ENCODE peak calls at places on chromosomes 5 and 9, in six cellular contexts. One of them, this sample, is unnamed.

GRCh38 chr9:38227061-38227540 is 158.1 kb upstream of the SHB start:
- DNase-seq in foreskin fibroblast: peak
- DNase-seq in neural crest cell: no peak
- DNase-seq in nephron progenitor cell: peak
- DNase-seq in GM12865: peak
- DNase-seq in Peyer's patch: peak
- DNase-seq in this sample: peak

GRCh38 chr5:87129051-87129450 is 138.6 kb upstream of the RASA1 start:
- DNase-seq in nephron progenitor cell: no peak
- DNase-seq in Peyer's patch: no peak
- DNase-seq in neural crest cell: no peak
- DNase-seq in GM12865: no peak
- DNase-seq in foreskin fibroblast: no peak
- DNase-seq in this sample: no peak

GRCh38 chr5:74107899-74108298 is 481.9 kb downstream of the ARHGEF28 start:
- DNase-seq in Peyer's patch: no peak
- DNase-seq in neural crest cell: no peak
- DNase-seq in GM12865: no peak
- DNase-seq in foreskin fibroblast: no peak
- DNase-seq in nephron progenitor cell: no peak
- DNase-seq in this sample: no peak

GRCh38 chr5:58348996-58349728 is 110.7 kb downstream of the PLK2 start:
- DNase-seq in GM12865: no peak
- DNase-seq in foreskin fibroblast: no peak
- DNase-seq in Peyer's patch: no peak
- DNase-seq in neural crest cell: no peak
- DNase-seq in nephron progenitor cell: no peak
- DNase-seq in this sample: no peak

GRCh38 chr9:92607088-92607487 is 62.8 kb downstream of the IPPK start:
- DNase-seq in GM12865: peak
- DNase-seq in nephron progenitor cell: no peak
- DNase-seq in Peyer's patch: no peak
- DNase-seq in neural crest cell: no peak
- DNase-seq in foreskin fibroblast: no peak
- DNase-seq in this sample: no peak

GRCh38 chr9:114777841-114778240 is 28.0 kb downstream of the TNFSF15 start:
- DNase-seq in GM12865: no peak
- DNase-seq in neural crest cell: no peak
- DNase-seq in foreskin fibroblast: no peak
- DNase-seq in nephron progenitor cell: no peak
- DNase-seq in Peyer's patch: no peak
- DNase-seq in this sample: no peak

GRCh38 chr9:21294904-21295538 is 10.1 kb downstream of the IFNA5 start:
- DNase-seq in Peyer's patch: no peak
- DNase-seq in GM12865: peak
- DNase-seq in foreskin fibroblast: no peak
- DNase-seq in nephron progenitor cell: no peak
- DNase-seq in neural crest cell: no peak
- DNase-seq in this sample: no peak

GRCh38 chr9:133238272-133238850 is 29.3 kb upstream of the OBP2B start:
- DNase-seq in Peyer's patch: peak
- DNase-seq in nephron progenitor cell: peak
- DNase-seq in foreskin fibroblast: peak
- DNase-seq in neural crest cell: peak
- DNase-seq in GM12865: peak
- DNase-seq in this sample: peak

GRCh38 chr5:150545246-150545645 is 37.3 kb downstream of the NDST1 start:
- DNase-seq in GM12865: no peak
- DNase-seq in foreskin fibroblast: no peak
- DNase-seq in neural crest cell: no peak
- DNase-seq in nephron progenitor cell: no peak
- DNase-seq in Peyer's patch: no peak
- DNase-seq in this sample: no peak

GRCh38 chr5:3035452-3035851 is 284.0 kb upstream of the IRX2 start:
- DNase-seq in neural crest cell: no peak
- DNase-seq in foreskin fibroblast: no peak
- DNase-seq in Peyer's patch: no peak
- DNase-seq in GM12865: no peak
- DNase-seq in nephron progenitor cell: no peak
- DNase-seq in this sample: no peak

GRCh38 chr9:69622664-69623063 is 49.5 kb downstream of the APBA1 start:
- DNase-seq in Peyer's patch: no peak
- DNase-seq in nephron progenitor cell: no peak
- DNase-seq in neural crest cell: no peak
- DNase-seq in foreskin fibroblast: no peak
- DNase-seq in GM12865: no peak
- DNase-seq in this sample: no peak

GRCh38 chr5:62007457-62007856 is 298.5 kb upstream of the KIF2A start:
- DNase-seq in GM12865: no peak
- DNase-seq in Peyer's patch: no peak
- DNase-seq in foreskin fibroblast: no peak
- DNase-seq in neural crest cell: no peak
- DNase-seq in nephron progenitor cell: no peak
- DNase-seq in this sample: no peak

GRCh38 chr5:158117467-158118165 is 258.7 kb upstream of the CLINT1 start:
- DNase-seq in Peyer's patch: no peak
- DNase-seq in nephron progenitor cell: no peak
- DNase-seq in neural crest cell: no peak
- DNase-seq in GM12865: no peak
- DNase-seq in foreskin fibroblast: peak
- DNase-seq in this sample: no peak

GRCh38 chr5:119378075-119378699 is 22.4 kb downstream of the TNFAIP8 start:
- DNase-seq in foreskin fibroblast: no peak
- DNase-seq in GM12865: no peak
- DNase-seq in neural crest cell: no peak
- DNase-seq in Peyer's patch: no peak
- DNase-seq in nephron progenitor cell: no peak
- DNase-seq in this sample: no peak

GRCh38 chr5:145158654-145159199 is 676.4 kb downstream of the PRELID2 start:
- DNase-seq in nephron progenitor cell: no peak
- DNase-seq in neural crest cell: no peak
- DNase-seq in foreskin fibroblast: no peak
- DNase-seq in GM12865: no peak
- DNase-seq in Peyer's patch: no peak
- DNase-seq in this sample: no peak

GRCh38 chr5:34626036-34626435 is 30.1 kb upstream of the RAI14 start:
- DNase-seq in neural crest cell: no peak
- DNase-seq in GM12865: no peak
- DNase-seq in nephron progenitor cell: no peak
- DNase-seq in Peyer's patch: no peak
- DNase-seq in foreskin fibroblast: peak
- DNase-seq in this sample: no peak

GRCh38 chr5:144369001-144369400 is 198.3 kb downstream of the KCTD16 start:
- DNase-seq in neural crest cell: no peak
- DNase-seq in nephron progenitor cell: peak
- DNase-seq in foreskin fibroblast: no peak
- DNase-seq in Peyer's patch: no peak
- DNase-seq in GM12865: peak
- DNase-seq in this sample: no peak

GRCh38 chr9:127056446-127056845 is 66.0 kb downstream of the ANGPTL2 start:
- DNase-seq in Peyer's patch: no peak
- DNase-seq in neural crest cell: no peak
- DNase-seq in GM12865: no peak
- DNase-seq in foreskin fibroblast: no peak
- DNase-seq in nephron progenitor cell: no peak
- DNase-seq in this sample: no peak

GRCh38 chr5:62661126-62661525 is 82.5 kb downstream of the LRRC70 start:
- DNase-seq in neural crest cell: no peak
- DNase-seq in nephron progenitor cell: no peak
- DNase-seq in foreskin fibroblast: no peak
- DNase-seq in GM12865: no peak
- DNase-seq in Peyer's patch: no peak
- DNase-seq in this sample: no peak

GRCh38 chr5:123157797-123158528 is 68.9 kb downstream of the PRDM6 start:
- DNase-seq in foreskin fibroblast: peak
- DNase-seq in Peyer's patch: no peak
- DNase-seq in GM12865: no peak
- DNase-seq in neural crest cell: no peak
- DNase-seq in nephron progenitor cell: no peak
- DNase-seq in this sample: no peak

GRCh38 chr9:114289106-114289505 is 33.8 kb upstream of the ORM1 start:
- DNase-seq in neural crest cell: no peak
- DNase-seq in foreskin fibroblast: no peak
- DNase-seq in nephron progenitor cell: no peak
- DNase-seq in GM12865: no peak
- DNase-seq in Peyer's patch: no peak
- DNase-seq in this sample: no peak

GRCh38 chr9:105244996-105245719 is 707 bp downstream of the SLC44A1 start:
- DNase-seq in foreskin fibroblast: peak
- DNase-seq in GM12865: peak
- DNase-seq in Peyer's patch: peak
- DNase-seq in nephron progenitor cell: peak
- DNase-seq in neural crest cell: peak
- DNase-seq in this sample: peak

GRCh38 chr9:6096821-6097220 is 81.4 kb upstream of the RANBP6 start:
- DNase-seq in nephron progenitor cell: no peak
- DNase-seq in foreskin fibroblast: peak
- DNase-seq in Peyer's patch: no peak
- DNase-seq in neural crest cell: no peak
- DNase-seq in GM12865: peak
- DNase-seq in this sample: no peak

GRCh38 chr5:143495823-143496275 is 92.4 kb upstream of the NR3C1 start:
- DNase-seq in neural crest cell: no peak
- DNase-seq in foreskin fibroblast: peak
- DNase-seq in GM12865: no peak
- DNase-seq in nephron progenitor cell: no peak
- DNase-seq in Peyer's patch: no peak
- DNase-seq in this sample: no peak

GRCh38 chr5:82793808-82794419 is 283.3 kb downstream of the TMEM167A start:
- DNase-seq in Peyer's patch: no peak
- DNase-seq in neural crest cell: peak
- DNase-seq in foreskin fibroblast: no peak
- DNase-seq in GM12865: peak
- DNase-seq in nephron progenitor cell: peak
- DNase-seq in this sample: no peak

GRCh38 chr5:103035701-103036100 is 84.2 kb downstream of the GIN1 start:
- DNase-seq in GM12865: no peak
- DNase-seq in foreskin fibroblast: peak
- DNase-seq in Peyer's patch: no peak
- DNase-seq in neural crest cell: no peak
- DNase-seq in nephron progenitor cell: no peak
- DNase-seq in this sample: no peak

GRCh38 chr5:95963650-95964410 is 2.2 kb upstream of the ELL2 start:
- DNase-seq in Peyer's patch: no peak
- DNase-seq in GM12865: peak
- DNase-seq in neural crest cell: no peak
- DNase-seq in nephron progenitor cell: no peak
- DNase-seq in foreskin fibroblast: no peak
- DNase-seq in this sample: no peak

GRCh38 chr9:128142061-128142460 is 7.2 kb upstream of the LCN2 start:
- DNase-seq in neural crest cell: no peak
- DNase-seq in foreskin fibroblast: no peak
- DNase-seq in GM12865: no peak
- DNase-seq in Peyer's patch: no peak
- DNase-seq in nephron progenitor cell: no peak
- DNase-seq in this sample: no peak

GRCh38 chr5:141040093-141040762 is 10.9 kb upstream of the PCDHB1 start:
- DNase-seq in Peyer's patch: no peak
- DNase-seq in GM12865: no peak
- DNase-seq in neural crest cell: peak
- DNase-seq in foreskin fibroblast: no peak
- DNase-seq in nephron progenitor cell: peak
- DNase-seq in this sample: peak
- TF ChIP-seq CTCF in Peyer's patch: no peak
- TF ChIP-seq CTCF in GM12865: no peak
- TF ChIP-seq CTCF in neural crest cell: peak
- TF ChIP-seq CTCF in foreskin fibroblast: no peak
- TF ChIP-seq CTCF in nephron progenitor cell: peak
- TF ChIP-seq CTCF in this sample: peak

DNA sequence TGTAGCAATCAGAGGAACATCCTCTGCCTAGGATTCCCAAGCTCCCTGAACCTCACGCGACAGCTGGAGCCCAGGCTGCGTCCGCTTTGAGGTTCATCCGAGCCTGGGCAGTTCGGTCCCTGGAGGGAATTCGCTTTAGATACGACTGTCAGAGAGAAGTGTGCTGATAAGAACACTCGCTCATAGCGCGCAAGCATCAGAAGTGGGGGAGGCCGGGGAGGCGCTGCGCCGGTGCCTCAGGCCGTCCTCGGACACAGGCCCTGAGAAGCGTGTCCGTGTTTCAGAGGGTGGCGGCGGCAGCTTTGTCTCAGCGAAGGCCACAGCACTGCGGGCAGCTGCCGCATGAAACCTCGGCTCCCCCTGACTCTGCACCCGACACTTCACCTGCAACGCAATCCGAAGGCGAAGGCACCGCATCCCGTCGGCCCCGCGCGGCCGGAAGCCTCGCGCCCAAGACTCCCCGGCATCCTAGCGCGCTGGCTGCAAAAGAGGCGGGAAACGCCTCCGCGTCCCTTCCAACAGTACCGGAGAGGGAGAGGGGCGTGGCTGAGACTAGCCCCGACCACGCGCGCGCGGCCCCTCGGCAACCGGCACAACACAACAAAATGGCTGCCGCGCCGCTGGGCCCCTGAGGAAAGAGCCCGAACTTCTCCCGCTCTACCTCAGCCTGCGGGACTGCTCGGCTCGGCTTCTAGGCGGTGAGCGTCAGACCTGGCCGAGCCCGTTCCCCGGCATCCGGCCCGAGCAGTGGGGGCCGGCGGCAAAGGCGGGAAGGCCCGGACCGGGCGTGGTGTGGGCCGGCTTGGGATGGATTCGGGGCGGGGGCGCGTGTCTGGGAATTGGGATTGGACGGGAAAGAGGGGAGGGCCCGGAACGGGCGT is at the start of gene CNTRL:
- DNase-seq in Peyer's patch: peak
- DNase-seq in nephron progenitor cell: peak
- DNase-seq in neural crest cell: peak
- DNase-seq in foreskin fibroblast: peak
- DNase-seq in GM12865: peak
- DNase-seq in this sample: peak
- TF ChIP-seq CTCF in Peyer's patch: no peak
- TF ChIP-seq CTCF in nephron progenitor cell: no peak
- TF ChIP-seq CTCF in neural crest cell: no peak
- TF ChIP-seq CTCF in foreskin fibroblast: no peak
- TF ChIP-seq CTCF in GM12865: no peak
- TF ChIP-seq CTCF in this sample: no peak

GRCh38 chr5:52909192-52909591 is 80.0 kb upstream of the ITGA2 start:
- DNase-seq in foreskin fibroblast: no peak
- DNase-seq in Peyer's patch: no peak
- DNase-seq in nephron progenitor cell: no peak
- DNase-seq in GM12865: no peak
- DNase-seq in neural crest cell: no peak
- DNase-seq in this sample: no peak
- TF ChIP-seq CTCF in foreskin fibroblast: no peak
- TF ChIP-seq CTCF in Peyer's patch: no peak
- TF ChIP-seq CTCF in nephron progenitor cell: no peak
- TF ChIP-seq CTCF in GM12865: no peak
- TF ChIP-seq CTCF in neural crest cell: no peak
- TF ChIP-seq CTCF in this sample: no peak

GRCh38 chr9:134656334-134657034 is 14.9 kb downstream of the COL5A1 start:
- DNase-seq in neural crest cell: no peak
- DNase-seq in Peyer's patch: no peak
- DNase-seq in nephron progenitor cell: no peak
- DNase-seq in GM12865: no peak
- DNase-seq in foreskin fibroblast: no peak
- DNase-seq in this sample: no peak
- TF ChIP-seq CTCF in neural crest cell: no peak
- TF ChIP-seq CTCF in Peyer's patch: no peak
- TF ChIP-seq CTCF in nephron progenitor cell: no peak
- TF ChIP-seq CTCF in GM12865: no peak
- TF ChIP-seq CTCF in foreskin fibroblast: no peak
- TF ChIP-seq CTCF in this sample: no peak

GRCh38 chr5:16679863-16680262 is 63.1 kb upstream of the RETREG1 start:
- DNase-seq in foreskin fibroblast: no peak
- DNase-seq in nephron progenitor cell: no peak
- DNase-seq in neural crest cell: no peak
- DNase-seq in GM12865: no peak
- DNase-seq in Peyer's patch: no peak
- DNase-seq in this sample: no peak
- TF ChIP-seq CTCF in foreskin fibroblast: no peak
- TF ChIP-seq CTCF in nephron progenitor cell: no peak
- TF ChIP-seq CTCF in neural crest cell: no peak
- TF ChIP-seq CTCF in GM12865: no peak
- TF ChIP-seq CTCF in Peyer's patch: no peak
- TF ChIP-seq CTCF in this sample: no peak